ENCODE peak calls at places on chromosomes 11 and 22, in six cellular contexts. One of them, this sample, is unnamed.

GRCh38 chr11:1146311-1146864 is 11.4 kb upstream of the MUC5AC start:
- DNase-seq in pancreas: no peak
- DNase-seq in neural progenitor cell: no peak
- DNase-seq in left lung: peak
- DNase-seq in CD8-positive, alpha-beta T cell: peak
- DNase-seq in A549: no peak
- DNase-seq in this sample: no peak

GRCh38 chr11:34647131-34647530 is 26.2 kb downstream of the EHF start:
- DNase-seq in left lung: no peak
- DNase-seq in pancreas: no peak
- DNase-seq in CD8-positive, alpha-beta T cell: no peak
- DNase-seq in neural progenitor cell: no peak
- DNase-seq in A549: no peak
- DNase-seq in this sample: no peak

GRCh38 chr11:118252688-118253087 is 523 bp upstream of the MPZL3 start:
- DNase-seq in neural progenitor cell: no peak
- DNase-seq in left lung: no peak
- DNase-seq in A549: no peak
- DNase-seq in pancreas: no peak
- DNase-seq in CD8-positive, alpha-beta T cell: no peak
- DNase-seq in this sample: no peak

GRCh38 chr22:44731357-44731970 is 20.9 kb upstream of the ARHGAP8 start:
- DNase-seq in A549: no peak
- DNase-seq in CD8-positive, alpha-beta T cell: no peak
- DNase-seq in left lung: peak
- DNase-seq in neural progenitor cell: no peak
- DNase-seq in pancreas: no peak
- DNase-seq in this sample: no peak

GRCh38 chr11:64959498-64959897 is 12.4 kb downstream of the MAJIN start:
- DNase-seq in pancreas: no peak
- DNase-seq in left lung: no peak
- DNase-seq in CD8-positive, alpha-beta T cell: no peak
- DNase-seq in neural progenitor cell: no peak
- DNase-seq in A549: no peak
- DNase-seq in this sample: no peak

GRCh38 chr22:26064048-26064447 is 105.2 kb upstream of the SEZ6L start:
- DNase-seq in A549: no peak
- DNase-seq in pancreas: no peak
- DNase-seq in CD8-positive, alpha-beta T cell: no peak
- DNase-seq in left lung: no peak
- DNase-seq in neural progenitor cell: no peak
- DNase-seq in this sample: no peak

GRCh38 chr11:490930-491260 is 16.1 kb downstream of the RNH1 start:
- DNase-seq in pancreas: no peak
- DNase-seq in A549: no peak
- DNase-seq in neural progenitor cell: no peak
- DNase-seq in CD8-positive, alpha-beta T cell: no peak
- DNase-seq in left lung: peak
- DNase-seq in this sample: no peak

GRCh38 chr11:62132689-62133293 is 9.0 kb downstream of the INCENP start:
- DNase-seq in pancreas: no peak
- DNase-seq in CD8-positive, alpha-beta T cell: no peak
- DNase-seq in A549: no peak
- DNase-seq in neural progenitor cell: no peak
- DNase-seq in left lung: no peak
- DNase-seq in this sample: no peak

GRCh38 chr11:9969068-9969467 is 305.2 kb downstream of the SWAP70 start:
- DNase-seq in neural progenitor cell: no peak
- DNase-seq in A549: no peak
- DNase-seq in CD8-positive, alpha-beta T cell: no peak
- DNase-seq in left lung: no peak
- DNase-seq in pancreas: no peak
- DNase-seq in this sample: no peak

GRCh38 chr11:106281455-106282173 is 204.2 kb downstream of the AASDHPPT start:
- DNase-seq in pancreas: no peak
- DNase-seq in neural progenitor cell: no peak
- DNase-seq in CD8-positive, alpha-beta T cell: no peak
- DNase-seq in left lung: no peak
- DNase-seq in A549: peak
- DNase-seq in this sample: no peak

GRCh38 chr11:125465254-125465653 is 30.8 kb downstream of the FEZ1 start:
- DNase-seq in A549: no peak
- DNase-seq in neural progenitor cell: peak
- DNase-seq in CD8-positive, alpha-beta T cell: no peak
- DNase-seq in pancreas: no peak
- DNase-seq in left lung: no peak
- DNase-seq in this sample: no peak
- TF ChIP-seq CTCF in A549: no peak
- TF ChIP-seq CTCF in neural progenitor cell: no peak
- TF ChIP-seq CTCF in CD8-positive, alpha-beta T cell: no peak
- TF ChIP-seq CTCF in pancreas: no peak
- TF ChIP-seq CTCF in left lung: no peak
- TF ChIP-seq CTCF in this sample: no peak

GRCh38 chr22:50714631-50715179 is 23.3 kb upstream of the ACR start:
- DNase-seq in CD8-positive, alpha-beta T cell: no peak
- DNase-seq in neural progenitor cell: no peak
- DNase-seq in left lung: peak
- DNase-seq in A549: no peak
- DNase-seq in pancreas: no peak
- DNase-seq in this sample: no peak
- H3K4me3 ChIP-seq in CD8-positive, alpha-beta T cell: no peak
- H3K4me3 ChIP-seq in neural progenitor cell: no peak
- H3K4me3 ChIP-seq in left lung: no peak
- H3K4me3 ChIP-seq in A549: no peak
- H3K4me3 ChIP-seq in pancreas: no peak
- H3K4me3 ChIP-seq in this sample: no peak

GRCh38 chr22:38203855-38204497 is 2.2 kb downstream of the MAFF start:
- DNase-seq in neural progenitor cell: no peak
- DNase-seq in pancreas: no peak
- DNase-seq in CD8-positive, alpha-beta T cell: no peak
- DNase-seq in A549: no peak
- DNase-seq in left lung: no peak
- DNase-seq in this sample: no peak

GRCh38 chr22:38203090-38203810 is 1.5 kb downstream of the MAFF start:
- DNase-seq in A549: no peak
- DNase-seq in neural progenitor cell: peak
- DNase-seq in CD8-positive, alpha-beta T cell: peak
- DNase-seq in pancreas: peak
- DNase-seq in left lung: peak
- DNase-seq in this sample: no peak

GRCh38 chr22:38207898-38208432 is 6.2 kb downstream of the MAFF start:
- DNase-seq in CD8-positive, alpha-beta T cell: no peak
- DNase-seq in left lung: no peak
- DNase-seq in A549: no peak
- DNase-seq in pancreas: no peak
- DNase-seq in neural progenitor cell: no peak
- DNase-seq in this sample: no peak

GRCh38 chr22:38204784-38205183 is 3.0 kb downstream of the MAFF start:
- DNase-seq in neural progenitor cell: no peak
- DNase-seq in CD8-positive, alpha-beta T cell: no peak
- DNase-seq in pancreas: no peak
- DNase-seq in A549: no peak
- DNase-seq in left lung: no peak
- DNase-seq in this sample: no peak

DNA sequence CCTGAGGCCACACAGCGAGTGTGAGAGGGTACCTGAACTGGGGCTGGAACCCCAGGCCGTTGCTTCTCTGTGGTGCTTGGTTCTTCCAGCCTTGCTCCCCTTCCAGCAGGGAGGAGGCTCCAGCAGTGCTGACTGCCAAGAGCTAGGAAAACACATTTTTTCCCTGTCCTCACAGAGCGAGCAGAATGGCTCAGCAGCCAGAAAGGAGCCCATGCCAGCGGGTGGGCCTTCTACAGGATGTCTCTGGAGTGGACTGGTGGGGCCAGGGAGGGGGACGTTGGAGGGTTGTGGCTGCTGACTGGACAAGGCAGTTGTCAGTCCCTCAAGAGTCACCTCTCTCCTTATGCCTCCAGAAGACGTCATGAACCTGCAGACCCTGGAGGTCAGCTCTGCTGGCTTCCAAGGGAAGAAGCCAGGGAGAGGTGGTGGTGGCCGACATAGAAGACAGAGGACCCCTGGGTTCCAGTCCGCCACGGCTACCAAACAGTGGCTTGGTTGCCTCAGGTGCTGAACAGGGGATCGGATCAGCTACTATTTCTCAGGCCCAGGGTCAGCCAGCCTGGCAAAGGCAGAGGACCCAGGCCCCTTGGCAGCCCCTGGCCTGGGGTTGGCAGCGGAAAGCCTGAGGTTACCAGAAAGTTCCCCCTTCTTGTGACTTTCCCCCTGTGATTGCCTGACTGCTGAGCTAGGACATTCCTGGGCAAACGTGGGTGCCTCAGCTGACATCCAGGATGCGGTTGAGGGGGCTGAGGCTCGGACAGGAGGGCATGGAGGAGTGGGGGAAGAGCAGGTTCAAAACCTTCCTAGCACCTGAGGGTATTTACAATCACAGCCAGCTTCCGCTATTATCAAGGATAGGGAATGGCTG is 3.7 kb downstream of the MAFF start:
- DNase-seq in left lung: peak
- DNase-seq in CD8-positive, alpha-beta T cell: no peak
- DNase-seq in A549: no peak
- DNase-seq in neural progenitor cell: no peak
- DNase-seq in pancreas: no peak
- DNase-seq in this sample: peak
- H3K27ac ChIP-seq in left lung: peak
- H3K27ac ChIP-seq in CD8-positive, alpha-beta T cell: no peak
- H3K27ac ChIP-seq in A549: no peak
- H3K27ac ChIP-seq in neural progenitor cell: no peak
- H3K27ac ChIP-seq in pancreas: no peak
- H3K27ac ChIP-seq in this sample: peak

GRCh38 chr11:37657645-37658044 is 1059.6 kb upstream of the RAG2 start:
- DNase-seq in left lung: no peak
- DNase-seq in neural progenitor cell: no peak
- DNase-seq in CD8-positive, alpha-beta T cell: no peak
- DNase-seq in pancreas: no peak
- DNase-seq in A549: no peak
- DNase-seq in this sample: no peak
- TF ChIP-seq CTCF in left lung: no peak
- TF ChIP-seq CTCF in neural progenitor cell: peak
- TF ChIP-seq CTCF in CD8-positive, alpha-beta T cell: no peak
- TF ChIP-seq CTCF in pancreas: no peak
- TF ChIP-seq CTCF in A549: no peak
- TF ChIP-seq CTCF in this sample: no peak

DNA sequence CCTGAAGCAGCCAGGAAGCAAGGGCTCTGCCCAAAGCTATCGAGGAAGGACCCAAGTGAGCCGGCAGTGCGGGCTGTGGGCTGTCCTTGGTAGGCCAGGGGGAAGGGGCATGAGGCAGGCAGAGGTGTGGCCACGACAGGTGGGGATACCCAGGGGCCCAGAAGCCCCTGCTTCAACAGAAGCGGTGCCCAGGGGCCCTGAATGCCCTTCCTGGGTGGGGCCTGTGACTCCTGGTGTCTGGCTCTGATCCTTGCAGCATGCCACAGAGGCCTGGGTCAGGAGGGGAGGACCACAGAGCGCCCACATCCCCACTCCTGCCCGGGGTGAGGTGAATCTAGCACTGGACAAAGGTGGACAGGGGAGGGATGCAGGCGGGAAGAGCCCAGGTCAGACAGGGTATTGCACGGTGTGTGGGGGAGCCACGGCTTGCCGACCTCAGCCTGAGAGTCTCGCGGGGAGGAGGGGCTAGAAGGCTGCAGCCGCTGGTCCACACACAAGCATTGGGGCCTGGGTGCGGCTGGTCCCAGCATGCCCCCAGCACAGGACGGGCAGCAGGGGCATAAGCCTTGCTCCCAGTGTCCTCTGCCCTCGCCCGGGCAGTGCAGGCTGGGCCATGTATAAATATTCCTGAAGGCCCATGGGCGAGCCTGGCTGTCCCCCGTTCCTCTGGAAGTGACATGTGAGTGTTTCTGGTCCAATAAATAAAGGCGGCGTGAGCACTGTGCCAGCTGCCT is 19.0 kb downstream of the MAFF start:
- DNase-seq in neural progenitor cell: no peak
- DNase-seq in A549: no peak
- DNase-seq in left lung: no peak
- DNase-seq in pancreas: no peak
- DNase-seq in CD8-positive, alpha-beta T cell: no peak
- DNase-seq in this sample: no peak
- H3K4me3 ChIP-seq in neural progenitor cell: no peak
- H3K4me3 ChIP-seq in A549: no peak
- H3K4me3 ChIP-seq in left lung: no peak
- H3K4me3 ChIP-seq in pancreas: no peak
- H3K4me3 ChIP-seq in CD8-positive, alpha-beta T cell: no peak
- H3K4me3 ChIP-seq in this sample: no peak

GRCh38 chr11:68900835-68901381 is 2.7 kb downstream of the MRPL21 start:
- DNase-seq in neural progenitor cell: no peak
- DNase-seq in CD8-positive, alpha-beta T cell: no peak
- DNase-seq in A549: no peak
- DNase-seq in left lung: no peak
- DNase-seq in pancreas: no peak
- DNase-seq in this sample: no peak
- H3K27ac ChIP-seq in neural progenitor cell: no peak
- H3K27ac ChIP-seq in CD8-positive, alpha-beta T cell: no peak
- H3K27ac ChIP-seq in A549: no peak
- H3K27ac ChIP-seq in left lung: no peak
- H3K27ac ChIP-seq in pancreas: no peak
- H3K27ac ChIP-seq in this sample: no peak

DNA sequence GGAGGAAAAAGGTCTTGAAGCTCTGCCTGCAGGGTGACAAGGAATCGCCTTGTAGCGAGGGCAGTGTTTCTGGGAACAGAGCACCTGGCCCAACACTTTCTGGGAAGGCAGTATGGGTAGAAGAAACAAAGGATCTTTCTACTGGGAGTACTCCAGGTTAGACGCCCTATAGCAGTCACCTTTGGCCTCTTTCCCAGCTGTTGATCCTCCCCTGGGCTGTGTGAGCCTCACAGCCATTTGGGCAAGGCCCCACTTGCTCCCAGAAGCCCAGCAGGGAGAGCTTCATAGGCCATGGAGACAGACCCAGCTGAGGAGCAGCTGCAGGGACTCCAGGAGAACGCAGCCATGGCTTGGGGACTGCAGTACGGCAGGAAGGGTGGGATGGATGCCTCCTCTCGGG is 1.2 kb downstream of the SLCO2B1 start:
- DNase-seq in left lung: no peak
- DNase-seq in neural progenitor cell: no peak
- DNase-seq in pancreas: peak
- DNase-seq in A549: no peak
- DNase-seq in CD8-positive, alpha-beta T cell: no peak
- DNase-seq in this sample: no peak
- TF ChIP-seq CTCF in left lung: no peak
- TF ChIP-seq CTCF in neural progenitor cell: no peak
- TF ChIP-seq CTCF in pancreas: no peak
- TF ChIP-seq CTCF in A549: no peak
- TF ChIP-seq CTCF in CD8-positive, alpha-beta T cell: no peak
- TF ChIP-seq CTCF in this sample: no peak

This sample was measured in coronary artery.